ENCODE peak calls at places on chromosomes 5 and 9, in four cellular contexts. H is activated CD4-positive, alpha-beta T cell treated with anti-CD3 and anti-CD28 coated beads, Interleukin-2, amount 50 U/mL, for 48 hours; R is hypothalamus; Q is pancreas. S is an unnamed sample.

GRCh38 chr9:126162611-126163381 is 163.8 kb upstream of the MVB12B start:
- DNase-seq in Q (no peak), R (no peak), H (no peak), S (no peak)

GRCh38 chr5:6539060-6539459 is 90.4 kb downstream of the UBE2QL1 start:
- DNase-seq in R (no peak), H (no peak), Q (no peak), S (no peak)

GRCh38 chr9:137784046-137784445 is 93.5 kb upstream of the CACNA1B start:
- DNase-seq in Q (no peak), R (no peak), H (no peak), S (no peak)

GRCh38 chr5:146785065-146785464 is 93.5 kb downstream of the PPP2R2B start:
- DNase-seq in Q (no peak), R (no peak), H (no peak), S (no peak)

GRCh38 chr5:37774912-37775483 is 64.8 kb downstream of the GDNF start:
- DNase-seq in Q (no peak), R (no peak), H (peak), S (no peak)

GRCh38 chr5:128596071-128596470 is 58.0 kb upstream of the FBN2 start:
- DNase-seq in H (no peak), R (no peak), Q (no peak), S (no peak)

GRCh38 chr9:133628766-133629165 is 7.4 kb upstream of the DBH start:
- DNase-seq in H (no peak), Q (no peak), R (no peak), S (no peak)

GRCh38 chr5:17123785-17124184 is 93.6 kb upstream of the BASP1 start:
- DNase-seq in R (no peak), Q (no peak), H (no peak), S (no peak)

GRCh38 chr9:93680445-93681315 is 104.3 kb downstream of the PHF2 start:
- DNase-seq in Q (no peak), H (peak), R (no peak), S (no peak)

GRCh38 chr5:172864747-172865146 is 30.7 kb downstream of the ERGIC1 start:
- DNase-seq in H (no peak), Q (no peak), R (no peak), S (no peak)

GRCh38 chr9:129930743-129931142 is 95.5 kb downstream of the USP20 start:
- DNase-seq in R (no peak), Q (no peak), H (no peak), S (no peak)

GRCh38 chr9:124222918-124223720 is 34.6 kb upstream of the NEK6 start:
- DNase-seq in R (peak), Q (peak), H (no peak), S (peak)

GRCh38 chr5:1930501-1930879 is 47.8 kb upstream of the IRX4 start:
- DNase-seq in H (no peak), Q (peak), R (no peak), S (no peak)

GRCh38 chr5:1882337-1883119 is at the start of gene IRX4:
- DNase-seq in R (no peak), H (no peak), Q (no peak), S (no peak)

GRCh38 chr5:8825161-8825757 is 720.6 kb downstream of the SEMA5A start:
- DNase-seq in R (no peak), H (no peak), Q (no peak), S (no peak)

GRCh38 chr5:172860520-172861443 is 26.7 kb downstream of the ERGIC1 start:
- DNase-seq in R (peak), Q (peak), H (no peak), S (peak)

GRCh38 chr5:171580506-171581265 is 161.2 kb downstream of the FGF18 start:
- DNase-seq in Q (no peak), R (no peak), H (no peak), S (no peak)

GRCh38 chr5:113909782-113910181 is 396.3 kb downstream of the YTHDC2 start:
- DNase-seq in H (no peak), R (no peak), Q (no peak), S (no peak)

GRCh38 chr5:102106599-102106998 is 189.5 kb downstream of the SLCO4C1 start:
- DNase-seq in H (no peak), Q (no peak), R (no peak), S (no peak)

GRCh38 chr5:38968665-38969064 is 105.5 kb downstream of the RICTOR start:
- DNase-seq in H (no peak), Q (no peak), R (no peak), S (no peak)

GRCh38 chr9:89375181-89375760 is 57.0 kb downstream of the SECISBP2 start:
- DNase-seq in H (no peak), R (no peak), Q (no peak), S (no peak)

GRCh38 chr5:134585966-134586365 is 46.7 kb downstream of the SAR1B start:
- DNase-seq in R (no peak), H (no peak), Q (no peak), S (no peak)

GRCh38 chr9:91374939-91375338 is 13.2 kb upstream of the AUH start:
- DNase-seq in Q (no peak), R (no peak), H (no peak), S (no peak)

GRCh38 chr9:133333011-133333410 is 3.0 kb downstream of the SURF6 start:
- DNase-seq in Q (no peak), H (no peak), R (no peak), S (no peak)

GRCh38 chr5:79025054-79025465 is 40.0 kb upstream of the ARSB start:
- DNase-seq in Q (peak), H (peak), R (peak), S (peak)

GRCh38 chr5:174288436-174288835 is 242.9 kb downstream of the NSG2 start:
- DNase-seq in Q (no peak), R (no peak), H (no peak), S (no peak)

GRCh38 chr5:59756373-59757035 is 137.0 kb downstream of the PDE4D start:
- DNase-seq in H (no peak), R (no peak), Q (no peak), S (no peak)

GRCh38 chr9:76452839-76453238 is 6.1 kb upstream of the GCNT1 start:
- DNase-seq in R (no peak), Q (no peak), H (no peak), S (no peak)

GRCh38 chr9:134825025-134825424 is 55.6 kb upstream of the FCN2 start:
- DNase-seq in R (no peak), H (no peak), Q (no peak), S (no peak)

GRCh38 chr9:33263131-33263935 is 1.2 kb downstream of the BAG1 start:
- DNase-seq in H (no peak), R (no peak), Q (peak), S (peak)

GRCh38 chr5:72816297-72817075 is at the start of gene TNPO1:
- DNase-seq in Q (peak), R (peak), H (peak), S (peak)

GRCh38 chr5:132365213-132365612 is 4.3 kb upstream of the SLC22A5 start:
- DNase-seq in R (no peak), Q (no peak), H (no peak), S (no peak)

GRCh38 chr5:60102961-60103683 is 209.6 kb upstream of the PDE4D start:
- DNase-seq in H (no peak), Q (no peak), R (no peak), S (no peak)

GRCh38 chr5:72920690-72921089 is 35.2 kb upstream of the FCHO2 start:
- DNase-seq in H (no peak), R (no peak), Q (no peak), S (no peak)

GRCh38 chr9:95880011-95880690 is 4.7 kb downstream of the ERCC6L2 start:
- DNase-seq in H (no peak), R (no peak), Q (no peak), S (no peak)

GRCh38 chr5:172707285-172708182 is 63.5 kb downstream of the DUSP1 start:
- DNase-seq in Q (no peak), H (no peak), R (no peak), S (peak)

GRCh38 chr5:59746261-59746765 is 147.2 kb downstream of the PDE4D start:
- DNase-seq in Q (no peak), H (no peak), R (no peak), S (no peak)